ENCODE peak calls at places on chromosomes 16 and 17, in eight cellular contexts. P, G, Q, D, T, J, N and O are unnamed samples.

GRCh38 chr17:5705081-5705875 is 121.0 kb upstream of the NLRP1 start:
- DNase-seq in P (peak; percentile 9), G (no peak), Q (no peak), T (no peak), D (no peak), J (peak; percentile 77), N (no peak), O (no peak)

GRCh38 chr17:77869041-77869595 is 89.4 kb upstream of the TNRC6C start:
- DNase-seq in T (no peak), Q (no peak), J (no peak), D (peak; percentile 27), P (no peak), N (no peak), G (no peak), O (no peak)

GRCh38 chr17:66422181-66422580 is 119.8 kb downstream of the PRKCA start:
- DNase-seq in N (no peak), P (no peak), J (no peak), D (no peak), T (no peak), G (no peak), Q (no peak), O (no peak)

GRCh38 chr16:19926449-19927390 is 42.1 kb upstream of the GPRC5B start:
- DNase-seq in N (no peak), J (no peak), Q (no peak), P (peak; percentile 30), D (no peak), G (no peak), T (no peak), O (no peak)

GRCh38 chr16:57000271-57001025 is 11.1 kb downstream of the NLRC5 start:
- DNase-seq in T (no peak), J (no peak), D (peak; percentile 82), Q (no peak), N (no peak), P (peak; percentile 58), G (peak; percentile 70), O (no peak)

GRCh38 chr16:27690604-27691003 is 140.7 kb downstream of the KATNIP start:
- DNase-seq in J (peak; percentile 47), T (no peak), G (no peak), P (no peak), Q (no peak), N (no peak), D (no peak), O (no peak)

GRCh38 chr17:39002991-39003715 is 36.0 kb upstream of the FBXO47 start:
- DNase-seq in N (peak; percentile 15), J (no peak), T (peak; percentile 9), Q (peak; percentile 72), G (no peak), P (peak; percentile 43), D (peak; percentile 92), O (no peak)

GRCh38 chr16:55656695-55657092 is 906 bp downstream of the SLC6A2 start:
- DNase-seq in T (no peak), P (no peak), J (no peak), G (no peak), Q (no peak), D (no peak), N (no peak), O (no peak)

GRCh38 chr17:75658237-75658636 is 8.7 kb downstream of the RECQL5 start:
- DNase-seq in T (no peak), N (no peak), D (no peak), Q (no peak), G (no peak), P (no peak), J (no peak), O (no peak)

GRCh38 chr17:29617481-29618271 is 5.0 kb downstream of the CORO6 start:
- DNase-seq in T (peak; percentile 64), G (no peak), D (peak; percentile 81), N (peak; percentile 81), P (no peak), Q (peak; percentile 91), J (peak; percentile 83), O (peak; percentile 82)

DNA sequence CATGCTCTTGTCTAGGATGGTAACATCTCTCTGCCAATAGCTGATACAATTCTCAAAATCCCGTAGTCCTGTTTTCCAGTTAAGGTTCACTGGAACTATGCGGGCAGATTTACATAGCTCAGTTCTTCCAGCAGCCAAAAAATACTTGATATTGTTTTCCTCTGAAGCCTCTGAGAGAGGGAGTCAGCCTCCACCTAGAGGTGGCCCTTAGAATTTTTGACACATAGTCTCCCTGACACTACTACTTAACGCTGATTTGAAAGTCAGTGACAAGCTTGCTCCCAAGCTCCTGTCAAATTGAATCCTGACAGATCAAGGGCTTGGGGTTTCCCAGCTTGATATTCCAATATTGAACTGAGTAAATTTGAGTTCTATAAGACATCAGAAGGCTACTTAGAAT is 1780.1 kb downstream of the TP53TG3F start:
- DNase-seq in G (no peak), J (no peak), N (no peak), P (no peak), T (no peak), Q (no peak), D (no peak), O (no peak)
- H3K9me3 ChIP-seq in G (no peaks in the 10 kb centered on the region), J (peaks cover 24% of the 10 kb centered on the region), N (no peaks in the 10 kb centered on the region), P (no peaks in the 10 kb centered on the region), T (no peaks in the 10 kb centered on the region), Q (no peaks in the 10 kb centered on the region), D (no peaks in the 10 kb centered on the region), O (no peaks in the 10 kb centered on the region)

GRCh38 chr17:62625870-62626200 is 1.6 kb upstream of the MRC2 start:
- DNase-seq in P (peak; percentile 71), Q (no peak), N (no peak), D (peak; percentile 43), J (peak; percentile 73), G (no peak), T (no peak), O (no peak)

GRCh38 chr17:62625184-62625869 is 2.1 kb upstream of the MRC2 start:
- DNase-seq in T (no peak), N (no peak), P (no peak), D (no peak), Q (no peak), J (no peak), G (no peak), O (no peak)

GRCh38 chr17:62627904-62628603 is 584 bp downstream of the MRC2 start:
- DNase-seq in D (peak; percentile 64), Q (peak; percentile 57), G (no peak), P (peak; percentile 84), J (peak; percentile 48), N (no peak), T (peak; percentile 23), O (no peak)

GRCh38 chr17:62627219-62627903 is at the start of gene MRC2:
- DNase-seq in J (peak; percentile 83), N (no peak), T (peak; percentile 30), G (peak; percentile 48), Q (peak; percentile 81), D (peak; percentile 83), P (peak; percentile 92), O (no peak)

DNA sequence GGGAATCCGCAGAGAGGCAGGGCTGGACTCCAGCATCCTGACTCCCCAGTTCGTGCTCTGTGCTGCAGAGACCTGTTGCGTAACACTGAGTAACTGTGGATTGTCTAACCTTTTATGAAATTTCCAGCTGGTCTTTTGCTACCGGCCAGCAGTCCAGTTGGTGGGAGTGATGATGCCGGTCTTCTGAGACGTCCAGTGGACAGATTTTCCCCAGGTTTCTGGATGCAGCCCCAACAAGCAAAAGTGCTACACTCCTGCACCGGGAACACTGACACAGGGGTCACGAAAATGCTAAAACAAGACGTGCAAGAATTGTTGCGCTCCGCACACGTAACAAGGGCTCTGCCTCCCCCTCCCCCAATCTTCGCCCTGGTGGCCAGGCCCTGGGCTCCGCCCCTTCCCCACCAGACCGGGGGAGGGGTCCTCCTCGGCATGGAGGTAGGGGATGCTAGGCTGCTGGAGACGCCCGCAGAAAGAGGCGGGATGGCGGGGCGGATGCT is 701 bp upstream of the MRC2 start:
- DNase-seq in G (no peak), D (peak; percentile 77), N (no peak), J (peak; percentile 89), P (peak; percentile 94), T (no peak), Q (no peak), O (no peak)
- H3K9me3 ChIP-seq in G (no peaks in the 10 kb centered on the region), D (no peaks in the 10 kb centered on the region), N (no peaks in the 10 kb centered on the region), J (no peaks in the 10 kb centered on the region), P (no peaks in the 10 kb centered on the region), T (no peaks in the 10 kb centered on the region), Q (no peaks in the 10 kb centered on the region), O (no peaks in the 10 kb centered on the region)

GRCh38 chr16:82878466-82878865 is 251.7 kb downstream of the CDH13 start:
- DNase-seq in G (no peak), P (no peak), N (no peak), J (no peak), D (no peak), Q (no peak), T (no peak), O (no peak)

GRCh38 chr16:82876951-82877350 is 250.2 kb downstream of the CDH13 start:
- DNase-seq in N (no peak), T (no peak), Q (no peak), P (no peak), D (no peak), G (no peak), J (no peak), O (no peak)

GRCh38 chr16:82874672-82875071 is 247.9 kb downstream of the CDH13 start:
- DNase-seq in D (no peak), Q (no peak), N (no peak), P (no peak), G (no peak), J (no peak), T (no peak), O (no peak)

DNA sequence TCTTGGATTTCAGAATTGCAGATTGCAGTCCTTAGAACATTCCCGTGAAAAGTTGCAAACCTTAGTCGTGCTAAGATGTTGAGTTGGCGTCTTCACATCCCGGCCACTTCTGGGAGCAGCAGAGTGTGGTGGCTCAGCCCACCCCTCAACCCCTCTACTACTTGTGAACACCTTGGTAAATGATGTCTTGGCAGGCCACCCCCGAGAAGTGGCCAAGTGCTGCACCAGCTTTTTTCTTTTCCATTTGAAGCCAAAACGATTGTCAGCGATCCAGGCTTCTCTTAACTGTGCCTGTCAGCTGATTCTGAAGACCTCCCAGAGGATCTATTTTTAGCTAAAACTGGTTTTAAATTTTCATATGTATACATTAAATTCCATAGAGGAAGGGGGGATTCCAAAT is 247.5 kb downstream of the CDH13 start:
- DNase-seq in N (no peak), T (no peak), P (no peak), J (no peak), D (no peak), Q (no peak), G (no peak), O (no peak)
- H3K9me3 ChIP-seq in N (peaks cover 3% of the 10 kb centered on the region), T (no peaks in the 10 kb centered on the region), P (peaks cover 14% of the 10 kb centered on the region), J (no peaks in the 10 kb centered on the region), D (peaks cover 5% of the 10 kb centered on the region), Q (no peaks in the 10 kb centered on the region), G (peaks cover 3% of the 10 kb centered on the region), O (no peaks in the 10 kb centered on the region)

GRCh38 chr17:61699032-61699431 is 108.0 kb upstream of the NACA2 start:
- DNase-seq in Q (no peak), J (no peak), N (no peak), D (no peak), G (no peak), P (no peak), T (no peak), O (no peak)
- H3K9me3 ChIP-seq in Q (no peaks in the 10 kb centered on the region), J (peaks cover 36% of the 10 kb centered on the region), N (peaks cover 40% of the 10 kb centered on the region), D (peaks cover 38% of the 10 kb centered on the region), G (peaks cover 26% of the 10 kb centered on the region), P (peaks cover 32% of the 10 kb centered on the region), T (no peaks in the 10 kb centered on the region), O (peaks cover 6% of the 10 kb centered on the region)

GRCh38 chr16:3375680-3376079 is 20.0 kb downstream of the OR2C1 start:
- DNase-seq in P (no peak), J (no peak), N (no peak), D (no peak), G (no peak), T (no peak), Q (no peak), O (no peak)
- H3K9me3 ChIP-seq in P (peaks cover 42% of the 10 kb centered on the region), J (peaks cover 2% of the 10 kb centered on the region), N (peaks cover 63% of the 10 kb centered on the region), D (peaks cover 79% of the 10 kb centered on the region), G (peaks cover 74% of the 10 kb centered on the region), T (no peaks in the 10 kb centered on the region), Q (no peaks in the 10 kb centered on the region), O (peaks cover 7% of the 10 kb centered on the region)